ENCODE peak calls at places on chromosomes 1 and 21, in six cellular contexts. M, B, V, Y, L and X are unnamed samples.

GRCh38 chr1:15948091-15948591 is 27.8 kb downstream of the ZBTB17 start:
- DNase-seq in M (no peak), B (peak), V (no peak), Y (no peak), L (no peak), X (no peak)

GRCh38 chr1:3031401-3032221 is 10.3 kb downstream of the ACTRT2 start:
- DNase-seq in M (peak), B (peak), V (peak), Y (no peak), L (no peak), X (no peak)

GRCh38 chr1:27135920-27136551 is 18.9 kb downstream of the SLC9A1 start:
- DNase-seq in M (no peak), B (no peak), V (no peak), Y (no peak), L (no peak), X (no peak)

GRCh38 chr1:154157520-154158306 is 2.8 kb upstream of the NUP210L start:
- DNase-seq in M (no peak), B (no peak), V (no peak), Y (no peak), L (no peak), X (no peak)

GRCh38 chr21:44872568-44873355 is 728 bp downstream of the PTTG1IP start:
- DNase-seq in M (peak), B (peak), V (no peak), Y (peak), L (no peak), X (peak)

GRCh38 chr1:201504179-201504631 is 2.7 kb downstream of the CSRP1 start:
- DNase-seq in M (no peak), B (no peak), V (no peak), Y (no peak), L (no peak), X (no peak)

GRCh38 chr1:93346472-93346991 is 825 bp downstream of the DR1 start:
- DNase-seq in M (no peak), B (no peak), V (no peak), Y (peak), L (no peak), X (no peak)

GRCh38 chr1:35726814-35727433 is 8.2 kb upstream of the C1orf216 start:
- DNase-seq in M (peak), B (no peak), V (peak), Y (peak), L (no peak), X (peak)

GRCh38 chr1:238823416-238823815 is 563.0 kb upstream of the CHRM3 start:
- DNase-seq in M (no peak), B (no peak), V (no peak), Y (no peak), L (no peak), X (no peak)

GRCh38 chr1:166843769-166844596 is 4.7 kb downstream of the POGK start:
- DNase-seq in M (no peak), B (no peak), V (no peak), Y (no peak), L (no peak), X (no peak)

GRCh38 chr1:911875-912739 is 11.6 kb upstream of the SAMD11 start:
- DNase-seq in M (peak), B (peak), V (no peak), Y (no peak), L (no peak), X (no peak)

GRCh38 chr1:98749152-98749756 is 87.7 kb downstream of the SNX7 start:
- DNase-seq in M (no peak), B (no peak), V (no peak), Y (no peak), L (no peak), X (no peak)

GRCh38 chr1:246919902-246920301 is 11.8 kb downstream of the AHCTF1 start:
- DNase-seq in M (no peak), B (no peak), V (no peak), Y (no peak), L (no peak), X (no peak)

GRCh38 chr1:91545506-91546300 is 45.1 kb downstream of the CDC7 start:
- DNase-seq in M (no peak), B (no peak), V (no peak), Y (no peak), L (no peak), X (no peak)

GRCh38 chr1:12544992-12545391 is 73.0 kb downstream of the DHRS3 start:
- DNase-seq in M (no peak), B (no peak), V (no peak), Y (no peak), L (no peak), X (no peak)

GRCh38 chr1:178513278-178513983 is 522 bp downstream of the TEX35 start:
- DNase-seq in M (no peak), B (peak), V (no peak), Y (no peak), L (no peak), X (no peak)

GRCh38 chr1:97243973-97244560 is 522.5 kb downstream of the PTBP2 start:
- DNase-seq in M (no peak), B (no peak), V (no peak), Y (no peak), L (no peak), X (no peak)

GRCh38 chr1:208467401-208467800 is 223.2 kb upstream of the PLXNA2 start:
- DNase-seq in M (no peak), B (no peak), V (no peak), Y (no peak), L (no peak), X (no peak)

GRCh38 chr1:208465266-208465665 is 221.1 kb upstream of the PLXNA2 start:
- DNase-seq in M (no peak), B (no peak), V (no peak), Y (no peak), L (no peak), X (no peak)

GRCh38 chr1:208461680-208462079 is 217.5 kb upstream of the PLXNA2 start:
- DNase-seq in M (no peak), B (no peak), V (no peak), Y (no peak), L (no peak), X (no peak)

DNA sequence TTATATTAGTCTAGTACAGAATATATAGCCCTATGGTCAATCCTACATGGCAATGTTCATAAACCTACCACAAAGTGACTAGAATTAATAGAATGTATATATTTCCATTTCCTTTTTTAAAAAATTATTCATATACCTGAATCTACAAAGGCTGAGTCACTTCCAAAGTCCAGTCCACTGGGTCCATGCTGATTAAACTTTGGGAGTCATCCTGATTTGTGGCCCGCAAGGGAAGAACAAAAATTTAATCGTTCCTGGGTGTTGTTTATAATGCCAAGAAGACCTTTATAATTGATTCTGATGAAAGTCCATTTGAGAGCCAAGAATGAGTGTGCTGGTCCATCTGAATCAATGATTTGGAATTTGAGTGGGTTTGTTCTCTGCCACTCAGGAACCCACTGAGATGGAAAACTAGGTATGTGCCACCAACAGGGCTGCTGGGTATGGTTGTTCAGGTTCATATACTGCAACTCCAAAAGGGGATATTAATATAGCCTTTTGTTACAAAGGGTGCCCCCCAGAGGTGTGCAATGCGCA is 221.9 kb upstream of the PLXNA2 start:
- DNase-seq in M (no peak), B (no peak), V (no peak), Y (no peak), L (no peak), X (no peak)
- TF ChIP-seq CTCF in M (no peak), B (no peak), V (no peak), Y (no peak), L (no peak), X (no peak)

DNA sequence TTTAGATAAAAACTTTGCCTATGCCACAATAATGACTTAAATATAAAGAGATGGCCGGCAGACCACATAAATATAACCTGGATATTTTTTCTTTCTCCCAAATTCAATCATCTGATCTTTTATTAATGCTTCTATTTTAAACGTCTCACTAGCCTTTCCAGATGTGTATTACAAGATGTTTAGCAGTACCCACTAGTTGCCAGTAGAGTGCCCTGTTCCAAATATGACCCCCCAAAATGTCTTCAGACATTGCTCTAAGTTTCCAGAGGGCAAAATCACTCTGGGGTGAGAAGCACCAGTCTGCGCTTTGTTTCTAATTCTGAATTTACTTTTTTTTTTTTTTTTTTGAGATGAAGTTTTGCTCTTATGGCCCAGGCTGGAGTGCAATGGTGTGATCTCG is 268.1 kb downstream of the GRIK1 start:
- DNase-seq in M (no peak), B (no peak), V (no peak), Y (no peak), L (no peak), X (no peak)
- TF ChIP-seq CTCF in M (no peak), B (no peak), V (no peak), Y (peak), L (no peak), X (no peak)

GRCh38 chr1:198686069-198686728 is 47.4 kb downstream of the PTPRC start:
- DNase-seq in M (no peak), B (no peak), V (no peak), Y (no peak), L (no peak), X (no peak)
- TF ChIP-seq CTCF in M (no peak), B (no peak), V (no peak), Y (no peak), L (peak), X (no peak)

GRCh38 chr1:86195281-86195680 is 38.7 kb upstream of the COL24A1 start:
- DNase-seq in M (no peak), B (no peak), V (no peak), Y (no peak), L (no peak), X (no peak)
- TF ChIP-seq CTCF in M (no peak), B (no peak), V (no peak), Y (no peak), L (no peak), X (no peak)

GRCh38 chr1:230170610-230171009 is 103.6 kb downstream of the GALNT2 start:
- DNase-seq in M (no peak), B (no peak), V (no peak), Y (no peak), L (no peak), X (no peak)
- TF ChIP-seq CTCF in M (no peak), B (no peak), V (no peak), Y (no peak), L (no peak), X (no peak)